ENCODE peak calls at places on chromosomes 3 and 15, in six cellular contexts. Y is tibial artery; O is uterus; K is heart left ventricle; S is effector memory CD4-positive, alpha-beta T cell; T is IMR-90. M is an unnamed sample.

GRCh38 chr3:35505181-35505580 is 134.1 kb upstream of the ARPP21 start:
- DNase-seq in Y (no peak), K (no peak), S (no peak), O (no peak), T (no peak), M (no peak)

GRCh38 chr3:64642327-64643151 is 45.3 kb downstream of the ADAMTS9 start:
- DNase-seq in O (no peak), S (no peak), Y (no peak), T (no peak), K (no peak), M (no peak)

GRCh38 chr3:114756506-114757279 is 390.4 kb downstream of the ZBTB20 start:
- DNase-seq in Y (no peak), S (no peak), T (peak), K (no peak), O (no peak), M (no peak)

GRCh38 chr15:78384651-78385050 is 44.5 kb downstream of the CRABP1 start:
- DNase-seq in T (no peak), K (no peak), Y (no peak), S (no peak), O (no peak), M (no peak)

GRCh38 chr3:95715137-95715536 is 1099.3 kb upstream of the EPHA6 start:
- DNase-seq in O (no peak), Y (no peak), K (no peak), T (no peak), S (no peak), M (no peak)

GRCh38 chr3:141738636-141739363 is 702 bp downstream of the RNF7 start:
- DNase-seq in S (no peak), T (peak), O (no peak), Y (no peak), K (no peak), M (no peak)

GRCh38 chr3:85950435-85950834 is 991.6 kb downstream of the CADM2 start:
- DNase-seq in S (no peak), T (no peak), K (no peak), Y (no peak), O (no peak), M (no peak)

GRCh38 chr15:68025860-68026424 is 28.2 kb upstream of the PIAS1 start:
- DNase-seq in T (peak), S (no peak), Y (no peak), K (no peak), O (no peak), M (no peak)

GRCh38 chr3:114596147-114596546 is 302.3 kb downstream of the TIGIT start:
- DNase-seq in Y (no peak), S (no peak), O (no peak), T (no peak), K (no peak), M (no peak)

GRCh38 chr15:51726302-51727073 is 11.0 kb downstream of the LYSMD2 start:
- DNase-seq in S (no peak), K (no peak), O (peak), Y (peak), T (peak), M (no peak)

GRCh38 chr3:194270627-194271458 is 80.3 kb downstream of the CPN2 start:
- DNase-seq in K (peak), Y (peak), O (peak), T (no peak), S (no peak), M (peak)

GRCh38 chr3:134373278-134373941 is 837 bp downstream of the AMOTL2 start:
- DNase-seq in K (peak), S (no peak), O (peak), Y (peak), T (peak), M (peak)

GRCh38 chr3:197398301-197398878 is 100.0 kb upstream of the DLG1 start:
- DNase-seq in T (no peak), S (no peak), O (no peak), K (no peak), Y (no peak), M (no peak)

GRCh38 chr3:15325228-15325627 is 7.2 kb downstream of the SH3BP5 start:
- DNase-seq in O (peak), Y (no peak), S (no peak), K (no peak), T (peak), M (no peak)

GRCh38 chr15:43105077-43105769 is 615 bp downstream of the UBR1 start:
- DNase-seq in K (no peak), O (no peak), S (peak), Y (no peak), T (peak), M (peak)

DNA sequence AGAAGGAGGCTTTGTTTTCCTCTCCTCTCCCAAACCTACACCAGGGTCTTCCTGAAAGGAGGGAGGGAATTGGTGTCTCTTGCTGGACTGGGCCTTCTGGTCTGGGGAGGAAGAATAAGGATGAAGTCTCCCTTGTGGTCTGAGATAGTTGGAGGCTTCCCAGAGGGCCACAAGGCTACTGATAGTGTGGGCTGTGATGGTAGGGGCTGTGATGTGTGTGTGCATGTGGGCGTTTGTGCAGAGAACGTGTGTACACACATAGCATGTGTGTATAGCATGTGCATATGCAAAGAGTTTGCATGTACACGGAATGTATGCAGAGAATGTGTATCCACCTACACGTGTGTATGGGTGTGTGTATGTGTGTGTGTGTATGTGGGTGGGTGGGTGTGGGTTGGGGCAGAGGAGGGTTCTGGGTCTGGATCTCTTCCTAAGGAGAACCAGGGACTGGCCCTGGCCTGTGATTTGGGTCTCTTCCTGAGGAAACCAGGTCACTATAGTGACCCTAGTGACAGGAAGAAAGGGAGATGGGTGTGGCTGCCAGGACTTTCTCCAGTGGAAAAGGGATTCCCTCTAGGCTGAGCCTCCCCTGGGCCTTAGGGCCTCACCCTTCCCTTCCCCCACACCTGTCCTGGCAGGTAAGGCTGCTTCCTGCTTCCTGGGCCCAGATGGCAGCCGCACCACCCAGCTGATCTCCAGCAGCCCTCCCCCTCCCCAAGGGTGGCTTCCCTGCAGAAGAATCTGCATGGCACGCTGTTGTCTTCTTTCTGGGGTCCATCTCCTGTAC is 1.7 kb downstream of the FLNB start:
- DNase-seq in O (no peak), T (no peak), K (no peak), Y (no peak), S (no peak), M (no peak)
- H3K27ac ChIP-seq in O (peak), T (peak), K (peak), Y (peak), S (peak), M (peak)

GRCh38 chr15:40040293-40040635 is 1.3 kb upstream of the SRP14 start:
- DNase-seq in S (no peak), O (no peak), Y (no peak), K (no peak), T (no peak), M (no peak)
- H3K27ac ChIP-seq in S (peak), O (peak), Y (no peak), K (peak), T (no peak), M (no peak)

GRCh38 chr3:57078366-57079220 is 18.1 kb downstream of the SPATA12 start:
- DNase-seq in T (peak), S (no peak), O (peak), K (peak), Y (peak), M (no peak)
- H3K27ac ChIP-seq in T (no peak), S (no peak), O (peak), K (no peak), Y (peak), M (no peak)

GRCh38 chr3:182364723-182365650 is 428.3 kb upstream of the ATP11B start:
- DNase-seq in O (no peak), Y (no peak), K (no peak), T (no peak), S (no peak), M (peak)
- H3K27ac ChIP-seq in O (no peak), Y (no peak), K (no peak), T (no peak), S (no peak), M (peak)